ENCODE peak calls at places on chromosomes 7 and 10, in seven cellular contexts. One of them, this sample, is unnamed.

GRCh38 chr10:82463165-82463564 is 588.2 kb downstream of the NRG3 start:
- DNase-seq in head of caudate nucleus: no peak
- DNase-seq in mucosa of descending colon: no peak
- DNase-seq in iPS-NIHi11: no peak
- DNase-seq in NCI-H1436: no peak
- DNase-seq in occipital lobe: no peak
- DNase-seq in cardiac fibroblast: no peak
- DNase-seq in this sample: no peak

GRCh38 chr7:129686063-129686462 is 74.5 kb downstream of the NRF1 start:
- DNase-seq in cardiac fibroblast: no peak
- DNase-seq in mucosa of descending colon: no peak
- DNase-seq in iPS-NIHi11: no peak
- DNase-seq in occipital lobe: no peak
- DNase-seq in NCI-H1436: no peak
- DNase-seq in head of caudate nucleus: no peak
- DNase-seq in this sample: no peak

GRCh38 chr10:121899727-121900126 is 28.1 kb downstream of the ATE1 start:
- DNase-seq in mucosa of descending colon: no peak
- DNase-seq in cardiac fibroblast: no peak
- DNase-seq in head of caudate nucleus: no peak
- DNase-seq in NCI-H1436: no peak
- DNase-seq in iPS-NIHi11: no peak
- DNase-seq in occipital lobe: no peak
- DNase-seq in this sample: no peak

GRCh38 chr7:18978108-18978495 is 139.3 kb downstream of the TWIST1 start:
- DNase-seq in iPS-NIHi11: no peak
- DNase-seq in cardiac fibroblast: peak
- DNase-seq in head of caudate nucleus: no peak
- DNase-seq in NCI-H1436: no peak
- DNase-seq in mucosa of descending colon: no peak
- DNase-seq in occipital lobe: no peak
- DNase-seq in this sample: peak

GRCh38 chr7:27196287-27196739 is 3.6 kb downstream of the HOXA13 start:
- DNase-seq in occipital lobe: no peak
- DNase-seq in iPS-NIHi11: peak
- DNase-seq in NCI-H1436: peak
- DNase-seq in head of caudate nucleus: peak
- DNase-seq in cardiac fibroblast: peak
- DNase-seq in mucosa of descending colon: peak
- DNase-seq in this sample: no peak

GRCh38 chr7:50662059-50662689 is 97.0 kb upstream of the DDC start:
- DNase-seq in iPS-NIHi11: no peak
- DNase-seq in NCI-H1436: no peak
- DNase-seq in cardiac fibroblast: no peak
- DNase-seq in mucosa of descending colon: no peak
- DNase-seq in head of caudate nucleus: no peak
- DNase-seq in occipital lobe: no peak
- DNase-seq in this sample: no peak

GRCh38 chr10:13401142-13401541 is 53.0 kb upstream of the SEPHS1 start:
- DNase-seq in head of caudate nucleus: no peak
- DNase-seq in NCI-H1436: no peak
- DNase-seq in mucosa of descending colon: no peak
- DNase-seq in iPS-NIHi11: no peak
- DNase-seq in occipital lobe: no peak
- DNase-seq in cardiac fibroblast: no peak
- DNase-seq in this sample: no peak

GRCh38 chr7:151060113-151060415 is 675 bp downstream of the SLC4A2 start:
- DNase-seq in iPS-NIHi11: no peak
- DNase-seq in cardiac fibroblast: no peak
- DNase-seq in occipital lobe: no peak
- DNase-seq in NCI-H1436: no peak
- DNase-seq in mucosa of descending colon: no peak
- DNase-seq in head of caudate nucleus: no peak
- DNase-seq in this sample: no peak

GRCh38 chr7:47104206-47104549 is 477.7 kb downstream of the TNS3 start:
- DNase-seq in mucosa of descending colon: no peak
- DNase-seq in iPS-NIHi11: peak
- DNase-seq in NCI-H1436: no peak
- DNase-seq in occipital lobe: no peak
- DNase-seq in cardiac fibroblast: no peak
- DNase-seq in head of caudate nucleus: no peak
- DNase-seq in this sample: no peak

GRCh38 chr10:78162867-78163266 is 129.2 kb downstream of the RPS24 start:
- DNase-seq in head of caudate nucleus: no peak
- DNase-seq in occipital lobe: no peak
- DNase-seq in cardiac fibroblast: no peak
- DNase-seq in iPS-NIHi11: no peak
- DNase-seq in NCI-H1436: no peak
- DNase-seq in mucosa of descending colon: no peak
- DNase-seq in this sample: no peak

GRCh38 chr10:115355162-115355760 is 262.1 kb downstream of the ATRNL1 start:
- DNase-seq in iPS-NIHi11: peak
- DNase-seq in cardiac fibroblast: peak
- DNase-seq in mucosa of descending colon: peak
- DNase-seq in occipital lobe: no peak
- DNase-seq in NCI-H1436: peak
- DNase-seq in head of caudate nucleus: peak
- DNase-seq in this sample: peak

GRCh38 chr10:79320785-79321493 is 26.3 kb upstream of the PPIF start:
- DNase-seq in occipital lobe: no peak
- DNase-seq in head of caudate nucleus: no peak
- DNase-seq in mucosa of descending colon: no peak
- DNase-seq in iPS-NIHi11: no peak
- DNase-seq in cardiac fibroblast: peak
- DNase-seq in NCI-H1436: no peak
- DNase-seq in this sample: peak

GRCh38 chr10:32338262-32338661 is 8.7 kb downstream of the EPC1 start:
- DNase-seq in mucosa of descending colon: no peak
- DNase-seq in cardiac fibroblast: no peak
- DNase-seq in head of caudate nucleus: no peak
- DNase-seq in NCI-H1436: no peak
- DNase-seq in occipital lobe: no peak
- DNase-seq in iPS-NIHi11: no peak
- DNase-seq in this sample: no peak

GRCh38 chr10:98266647-98267046 is 1.3 kb downstream of the LOXL4 start:
- DNase-seq in mucosa of descending colon: no peak
- DNase-seq in head of caudate nucleus: no peak
- DNase-seq in cardiac fibroblast: no peak
- DNase-seq in iPS-NIHi11: no peak
- DNase-seq in occipital lobe: no peak
- DNase-seq in NCI-H1436: no peak
- DNase-seq in this sample: no peak

GRCh38 chr10:114304566-114305421 is 65.7 kb downstream of the VWA2 start:
- DNase-seq in iPS-NIHi11: peak
- DNase-seq in occipital lobe: peak
- DNase-seq in mucosa of descending colon: peak
- DNase-seq in NCI-H1436: peak
- DNase-seq in cardiac fibroblast: no peak
- DNase-seq in head of caudate nucleus: peak
- DNase-seq in this sample: no peak

GRCh38 chr7:126979722-126980121 is 273.0 kb downstream of the GRM8 start:
- DNase-seq in iPS-NIHi11: no peak
- DNase-seq in cardiac fibroblast: no peak
- DNase-seq in mucosa of descending colon: no peak
- DNase-seq in head of caudate nucleus: no peak
- DNase-seq in occipital lobe: no peak
- DNase-seq in NCI-H1436: no peak
- DNase-seq in this sample: no peak

GRCh38 chr10:28217848-28218247 is 85.0 kb downstream of the MPP7 start:
- DNase-seq in occipital lobe: no peak
- DNase-seq in head of caudate nucleus: no peak
- DNase-seq in NCI-H1436: no peak
- DNase-seq in mucosa of descending colon: no peak
- DNase-seq in cardiac fibroblast: peak
- DNase-seq in iPS-NIHi11: no peak
- DNase-seq in this sample: peak

GRCh38 chr10:15379043-15379442 is 8.0 kb upstream of the FAM171A1 start:
- DNase-seq in head of caudate nucleus: no peak
- DNase-seq in occipital lobe: no peak
- DNase-seq in mucosa of descending colon: no peak
- DNase-seq in iPS-NIHi11: no peak
- DNase-seq in cardiac fibroblast: no peak
- DNase-seq in NCI-H1436: no peak
- DNase-seq in this sample: no peak

GRCh38 chr10:17536221-17536620 is 81.0 kb downstream of the HACD1 start:
- DNase-seq in iPS-NIHi11: no peak
- DNase-seq in cardiac fibroblast: no peak
- DNase-seq in occipital lobe: no peak
- DNase-seq in head of caudate nucleus: no peak
- DNase-seq in mucosa of descending colon: no peak
- DNase-seq in NCI-H1436: no peak
- DNase-seq in this sample: no peak

GRCh38 chr10:2985729-2986232 is 81.6 kb upstream of the PFKP start:
- DNase-seq in cardiac fibroblast: no peak
- DNase-seq in occipital lobe: no peak
- DNase-seq in NCI-H1436: no peak
- DNase-seq in mucosa of descending colon: peak
- DNase-seq in head of caudate nucleus: no peak
- DNase-seq in iPS-NIHi11: peak
- DNase-seq in this sample: peak

GRCh38 chr10:88411772-88412349 is 171.3 kb downstream of the RNLS start:
- DNase-seq in cardiac fibroblast: no peak
- DNase-seq in iPS-NIHi11: no peak
- DNase-seq in occipital lobe: no peak
- DNase-seq in NCI-H1436: no peak
- DNase-seq in head of caudate nucleus: no peak
- DNase-seq in mucosa of descending colon: no peak
- DNase-seq in this sample: no peak

GRCh38 chr10:110363572-110364411 is 59.1 kb upstream of the SMNDC1 start:
- DNase-seq in cardiac fibroblast: no peak
- DNase-seq in iPS-NIHi11: no peak
- DNase-seq in mucosa of descending colon: peak
- DNase-seq in occipital lobe: peak
- DNase-seq in head of caudate nucleus: peak
- DNase-seq in NCI-H1436: peak
- DNase-seq in this sample: peak

GRCh38 chr10:119119400-119119799 is 15.5 kb downstream of the DENND10 start:
- DNase-seq in iPS-NIHi11: no peak
- DNase-seq in occipital lobe: no peak
- DNase-seq in mucosa of descending colon: no peak
- DNase-seq in NCI-H1436: no peak
- DNase-seq in cardiac fibroblast: no peak
- DNase-seq in head of caudate nucleus: no peak
- DNase-seq in this sample: no peak

GRCh38 chr10:24255907-24256306 is 47.0 kb downstream of the KIAA1217 start:
- DNase-seq in cardiac fibroblast: no peak
- DNase-seq in head of caudate nucleus: no peak
- DNase-seq in NCI-H1436: no peak
- DNase-seq in iPS-NIHi11: no peak
- DNase-seq in occipital lobe: no peak
- DNase-seq in mucosa of descending colon: no peak
- DNase-seq in this sample: peak

GRCh38 chr10:112330154-112330553 is 43.8 kb upstream of the ACSL5 start:
- DNase-seq in iPS-NIHi11: no peak
- DNase-seq in cardiac fibroblast: no peak
- DNase-seq in occipital lobe: no peak
- DNase-seq in head of caudate nucleus: no peak
- DNase-seq in NCI-H1436: no peak
- DNase-seq in mucosa of descending colon: no peak
- DNase-seq in this sample: no peak

GRCh38 chr7:149027560-149028345 is 552 bp downstream of the PDIA4 start:
- DNase-seq in occipital lobe: no peak
- DNase-seq in iPS-NIHi11: no peak
- DNase-seq in head of caudate nucleus: no peak
- DNase-seq in cardiac fibroblast: peak
- DNase-seq in NCI-H1436: no peak
- DNase-seq in mucosa of descending colon: no peak
- DNase-seq in this sample: no peak

GRCh38 chr7:36355490-36355889 is 34.2 kb upstream of the ANLN start:
- DNase-seq in cardiac fibroblast: no peak
- DNase-seq in iPS-NIHi11: no peak
- DNase-seq in NCI-H1436: no peak
- DNase-seq in mucosa of descending colon: no peak
- DNase-seq in head of caudate nucleus: no peak
- DNase-seq in occipital lobe: no peak
- DNase-seq in this sample: no peak

GRCh38 chr7:134315679-134316538 is 821 bp downstream of the SLC35B4 start:
- DNase-seq in mucosa of descending colon: no peak
- DNase-seq in head of caudate nucleus: no peak
- DNase-seq in iPS-NIHi11: no peak
- DNase-seq in NCI-H1436: no peak
- DNase-seq in cardiac fibroblast: peak
- DNase-seq in occipital lobe: no peak
- DNase-seq in this sample: peak

GRCh38 chr7:107045195-107045960 is 873 bp downstream of the PRKAR2B start:
- DNase-seq in cardiac fibroblast: no peak
- DNase-seq in head of caudate nucleus: peak
- DNase-seq in occipital lobe: no peak
- DNase-seq in iPS-NIHi11: peak
- DNase-seq in mucosa of descending colon: no peak
- DNase-seq in NCI-H1436: no peak
- DNase-seq in this sample: no peak

This sample was measured in foreskin keratinocyte.